ENCODE peak calls at places on chromosome X, in ten cellular contexts. One of them, this sample, is unnamed.

GRCh38 chrX:87045352-87045751 is 472.2 kb upstream of the KLHL4 start:
- DNase-seq in EH: no peak
- DNase-seq in NAMALWA: no peak
- DNase-seq in Caco-2: no peak
- DNase-seq in iris pigment epithelial cell: no peak
- DNase-seq in left ventricle myocardium inferior: no peak
- DNase-seq in occipital lobe: no peak
- DNase-seq in activated CD4-positive, alpha-beta T cell treated with anti-CD3 and anti-CD28 coated beads, Interleukin-2, amount 50 U/mL, for 24 hours: no peak
- DNase-seq in thoracic aorta: no peak
- DNase-seq in colonic mucosa: no peak
- DNase-seq in this sample: no peak

GRCh38 chrX:38107028-38107427 is 100.7 kb downstream of the SYTL5 start:
- DNase-seq in EH: no peak
- DNase-seq in NAMALWA: no peak
- DNase-seq in Caco-2: no peak
- DNase-seq in iris pigment epithelial cell: no peak
- DNase-seq in left ventricle myocardium inferior: no peak
- DNase-seq in occipital lobe: no peak
- DNase-seq in activated CD4-positive, alpha-beta T cell treated with anti-CD3 and anti-CD28 coated beads, Interleukin-2, amount 50 U/mL, for 24 hours: no peak
- DNase-seq in thoracic aorta: no peak
- DNase-seq in colonic mucosa: peak; percentile 37
- DNase-seq in this sample: peak; percentile 1

GRCh38 chrX:85906399-85906798 is 141.0 kb downstream of the CHM start:
- DNase-seq in EH: no peak
- DNase-seq in NAMALWA: no peak
- DNase-seq in Caco-2: no peak
- DNase-seq in iris pigment epithelial cell: no peak
- DNase-seq in left ventricle myocardium inferior: no peak
- DNase-seq in occipital lobe: no peak
- DNase-seq in activated CD4-positive, alpha-beta T cell treated with anti-CD3 and anti-CD28 coated beads, Interleukin-2, amount 50 U/mL, for 24 hours: no peak
- DNase-seq in thoracic aorta: no peak
- DNase-seq in colonic mucosa: no peak
- DNase-seq in this sample: peak; percentile 0

GRCh38 chrX:9677098-9677739 is 88.4 kb downstream of the GPR143 start:
- DNase-seq in EH: peak; percentile 46
- DNase-seq in NAMALWA: peak; percentile 18
- DNase-seq in Caco-2: no peak
- DNase-seq in iris pigment epithelial cell: peak; percentile 18
- DNase-seq in left ventricle myocardium inferior: no peak
- DNase-seq in occipital lobe: no peak
- DNase-seq in activated CD4-positive, alpha-beta T cell treated with anti-CD3 and anti-CD28 coated beads, Interleukin-2, amount 50 U/mL, for 24 hours: peak; percentile 30
- DNase-seq in thoracic aorta: no peak
- DNase-seq in colonic mucosa: peak; percentile 70
- DNase-seq in this sample: no peak

GRCh38 chrX:9912341-9912740 is 54.8 kb upstream of the CLDN34 start:
- DNase-seq in EH: no peak
- DNase-seq in NAMALWA: no peak
- DNase-seq in Caco-2: no peak
- DNase-seq in iris pigment epithelial cell: no peak
- DNase-seq in left ventricle myocardium inferior: no peak
- DNase-seq in occipital lobe: peak; percentile 20
- DNase-seq in activated CD4-positive, alpha-beta T cell treated with anti-CD3 and anti-CD28 coated beads, Interleukin-2, amount 50 U/mL, for 24 hours: no peak
- DNase-seq in thoracic aorta: no peak
- DNase-seq in colonic mucosa: no peak
- DNase-seq in this sample: no peak

GRCh38 chrX:57137481-57137880 is 284 bp upstream of the SPIN2A start:
- DNase-seq in EH: peak; percentile 37
- DNase-seq in NAMALWA: no peak
- DNase-seq in Caco-2: no peak
- DNase-seq in iris pigment epithelial cell: peak; percentile 20
- DNase-seq in left ventricle myocardium inferior: no peak
- DNase-seq in occipital lobe: no peak
- DNase-seq in activated CD4-positive, alpha-beta T cell treated with anti-CD3 and anti-CD28 coated beads, Interleukin-2, amount 50 U/mL, for 24 hours: no peak
- DNase-seq in thoracic aorta: no peak
- DNase-seq in colonic mucosa: no peak
- DNase-seq in this sample: no peak

GRCh38 chrX:30653415-30654131 is at the start of gene GK:
- DNase-seq in EH: peak; percentile 45
- DNase-seq in NAMALWA: peak; percentile 24
- DNase-seq in Caco-2: no peak
- DNase-seq in iris pigment epithelial cell: no peak
- DNase-seq in left ventricle myocardium inferior: peak; percentile 15
- DNase-seq in occipital lobe: no peak
- DNase-seq in activated CD4-positive, alpha-beta T cell treated with anti-CD3 and anti-CD28 coated beads, Interleukin-2, amount 50 U/mL, for 24 hours: no peak
- DNase-seq in thoracic aorta: no peak
- DNase-seq in colonic mucosa: no peak
- DNase-seq in this sample: no peak

GRCh38 chrX:153921511-153922285 is 4.4 kb downstream of the ARHGAP4 start:
- DNase-seq in EH: no peak
- DNase-seq in NAMALWA: no peak
- DNase-seq in Caco-2: no peak
- DNase-seq in iris pigment epithelial cell: no peak
- DNase-seq in left ventricle myocardium inferior: no peak
- DNase-seq in occipital lobe: no peak
- DNase-seq in activated CD4-positive, alpha-beta T cell treated with anti-CD3 and anti-CD28 coated beads, Interleukin-2, amount 50 U/mL, for 24 hours: no peak
- DNase-seq in thoracic aorta: no peak
- DNase-seq in colonic mucosa: no peak
- DNase-seq in this sample: no peak

GRCh38 chrX:109934935-109935334 is 68.0 kb upstream of the TMEM164 start:
- DNase-seq in EH: peak; percentile 26
- DNase-seq in NAMALWA: no peak
- DNase-seq in Caco-2: no peak
- DNase-seq in iris pigment epithelial cell: peak; percentile 53
- DNase-seq in left ventricle myocardium inferior: no peak
- DNase-seq in occipital lobe: no peak
- DNase-seq in activated CD4-positive, alpha-beta T cell treated with anti-CD3 and anti-CD28 coated beads, Interleukin-2, amount 50 U/mL, for 24 hours: no peak
- DNase-seq in thoracic aorta: no peak
- DNase-seq in colonic mucosa: no peak
- DNase-seq in this sample: no peak

GRCh38 chrX:29617276-29617675 is 598.1 kb upstream of the MAGEB2 start:
- DNase-seq in EH: peak; percentile 26
- DNase-seq in NAMALWA: no peak
- DNase-seq in Caco-2: no peak
- DNase-seq in iris pigment epithelial cell: peak; percentile 53
- DNase-seq in left ventricle myocardium inferior: no peak
- DNase-seq in occipital lobe: no peak
- DNase-seq in activated CD4-positive, alpha-beta T cell treated with anti-CD3 and anti-CD28 coated beads, Interleukin-2, amount 50 U/mL, for 24 hours: no peak
- DNase-seq in thoracic aorta: no peak
- DNase-seq in colonic mucosa: no peak
- DNase-seq in this sample: no peak

This sample was measured in HepG2.